ENCODE peak calls at places on chromosome 14, in four cellular contexts. C is HEK293T, N is HepG2, S is K562. T is an unnamed sample.

GRCh38 chr14:90382491-90383125 is 14.2 kb upstream of the CALM1 start:
- DNase-seq in C (peak; percentile 63), N (peak; percentile 52), S (peak; percentile 9), T (no peak)

GRCh38 chr14:52918486-52918885 is 32.4 kb downstream of the FERMT2 start:
- DNase-seq in C (no peak), N (no peak), S (no peak), T (peak; percentile 62)

GRCh38 chr14:22900088-22900799 is 17.2 kb downstream of the REM2 start:
- DNase-seq in C (peak; percentile 65), N (peak; percentile 83), S (peak; percentile 85), T (peak; percentile 47)

GRCh38 chr14:55270832-55271571 is at the start of gene FBXO34:
- DNase-seq in C (peak; percentile 92), N (peak; percentile 94), S (peak; percentile 92), T (peak; percentile 87)

GRCh38 chr14:42806909-42807315 is 1200.2 kb downstream of the LRFN5 start:
- DNase-seq in C (no peak), N (no peak), S (no peak), T (no peak)

GRCh38 chr14:91250912-91251311 is 6.4 kb upstream of the GPR68 start:
- DNase-seq in C (no peak), N (no peak), S (no peak), T (no peak)

GRCh38 chr14:94058674-94059138 is 22.3 kb downstream of the DDX24 start:
- DNase-seq in C (no peak), N (peak; percentile 93), S (no peak), T (no peak)

GRCh38 chr14:65424531-65424930 is 12.0 kb downstream of the FUT8 start:
- DNase-seq in C (no peak), N (no peak), S (no peak), T (no peak)

GRCh38 chr14:71400821-71401447 is 493.7 kb downstream of the PCNX1 start:
- DNase-seq in C (peak; percentile 10), N (no peak), S (no peak), T (peak; percentile 40)

GRCh38 chr14:51453869-51454268 is 197.8 kb upstream of the FRMD6 start:
- DNase-seq in C (no peak), N (no peak), S (no peak), T (no peak)

GRCh38 chr14:95484296-95484695 is 32.2 kb downstream of the SYNE3 start:
- DNase-seq in C (no peak), N (no peak), S (no peak), T (no peak)

GRCh38 chr14:95486875-95487668 is 29.4 kb downstream of the SYNE3 start:
- DNase-seq in C (no peak), N (no peak), S (no peak), T (no peak)

GRCh38 chr14:95483843-95484165 is 32.6 kb downstream of the SYNE3 start:
- DNase-seq in C (no peak), N (no peak), S (no peak), T (no peak)

GRCh38 chr14:95482967-95483842 is 33.2 kb downstream of the SYNE3 start:
- DNase-seq in C (no peak), N (peak; percentile 49), S (no peak), T (no peak)

GRCh38 chr14:95485222-95485819 is 31.1 kb downstream of the SYNE3 start:
- DNase-seq in C (no peak), N (no peak), S (no peak), T (no peak)
- TF ChIP-seq FOXM1 in C (no peak), N (no peak), S (no peak), T (no peak)

GRCh38 chr14:104221071-104221625 is 82.8 kb downstream of the KIF26A start:
- DNase-seq in C (no peak), N (no peak), S (no peak), T (no peak)
- TF ChIP-seq SP1 in C (no peak), N (no peak), S (no peak), T (no peak)

GRCh38 chr14:58829594-58829993 is 191.8 kb downstream of the DACT1 start:
- DNase-seq in C (no peak), N (peak; percentile 49), S (no peak), T (no peak)

GRCh38 chr14:58833634-58834378 is 196.0 kb downstream of the DACT1 start:
- DNase-seq in C (no peak), N (no peak), S (no peak), T (no peak)

GRCh38 chr14:58830121-58830520 is 192.4 kb downstream of the DACT1 start:
- DNase-seq in C (no peak), N (no peak), S (no peak), T (no peak)

GRCh38 chr14:58828298-58828697 is 190.5 kb downstream of the DACT1 start:
- DNase-seq in C (no peak), N (no peak), S (no peak), T (no peak)

GRCh38 chr14:58832010-58832409 is 194.2 kb downstream of the DACT1 start:
- DNase-seq in C (no peak), N (no peak), S (no peak), T (no peak)
- TF ChIP-seq FOXM1 in C (no peak), N (no peak), S (no peak), T (no peak)

GRCh38 chr14:105475916-105476845 is 1.6 kb downstream of the CRIP2 start:
- DNase-seq in C (no peak), N (peak; percentile 57), S (no peak), T (no peak)

GRCh38 chr14:105476937-105477658 is 2.5 kb downstream of the CRIP2 start:
- DNase-seq in C (no peak), N (no peak), S (no peak), T (no peak)

GRCh38 chr14:105479438-105480164 is 5.0 kb downstream of the CRIP2 start:
- DNase-seq in C (no peak), N (no peak), S (no peak), T (no peak)

GRCh38 chr14:105478624-105479305 is 4.1 kb downstream of the CRIP2 start:
- DNase-seq in C (no peak), N (no peak), S (no peak), T (no peak)

GRCh38 chr14:105477659-105478623 is 3.3 kb downstream of the CRIP2 start:
- DNase-seq in C (no peak), N (no peak), S (peak; percentile 53), T (no peak)
- TF ChIP-seq SP1 in C (no peak), N (no peak), S (no peak), T (no peak)

DNA sequence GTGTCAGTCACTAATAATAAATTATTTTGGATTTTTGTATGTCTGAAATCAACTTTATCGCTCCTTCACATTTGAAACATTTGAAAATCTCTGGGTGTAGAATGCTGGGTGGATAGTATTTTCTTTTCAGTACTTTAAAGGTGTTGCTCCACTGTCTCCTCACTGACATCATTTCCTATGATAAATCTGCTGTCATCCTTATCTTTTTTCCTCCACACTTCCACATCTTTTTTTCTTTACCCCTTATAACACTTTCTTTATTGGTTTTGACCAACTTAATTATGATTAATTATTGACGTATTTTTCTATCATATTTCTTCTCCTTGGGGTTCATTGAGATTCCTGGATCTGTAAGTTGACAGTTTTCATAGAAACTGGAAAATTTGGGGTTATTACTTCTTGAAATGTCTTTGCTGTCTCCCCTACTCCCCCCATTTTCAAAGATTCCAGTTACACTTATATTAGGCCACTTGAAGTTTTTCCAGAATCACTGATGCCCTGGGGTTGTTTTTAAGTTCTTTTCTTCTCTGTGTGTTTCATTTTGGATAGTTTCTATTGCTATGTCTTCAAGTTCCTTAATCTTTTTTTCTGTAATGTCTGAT is 177.5 kb upstream of the DIO3 start:
- DNase-seq in C (no peak), N (no peak), S (no peak), T (no peak)
- TF ChIP-seq FOXM1 in C (no peak), N (no peak), S (no peak), T (no peak)

GRCh38 chr14:70069186-70069585 is 119.6 kb downstream of the SLC8A3 start:
- DNase-seq in C (no peak), N (peak; percentile 50), S (no peak), T (no peak)

GRCh38 chr14:70078329-70078728 is 110.4 kb downstream of the SLC8A3 start:
- DNase-seq in C (no peak), N (no peak), S (no peak), T (no peak)

GRCh38 chr14:70077005-70077404 is 111.7 kb downstream of the SLC8A3 start:
- DNase-seq in C (no peak), N (no peak), S (no peak), T (no peak)

DNA sequence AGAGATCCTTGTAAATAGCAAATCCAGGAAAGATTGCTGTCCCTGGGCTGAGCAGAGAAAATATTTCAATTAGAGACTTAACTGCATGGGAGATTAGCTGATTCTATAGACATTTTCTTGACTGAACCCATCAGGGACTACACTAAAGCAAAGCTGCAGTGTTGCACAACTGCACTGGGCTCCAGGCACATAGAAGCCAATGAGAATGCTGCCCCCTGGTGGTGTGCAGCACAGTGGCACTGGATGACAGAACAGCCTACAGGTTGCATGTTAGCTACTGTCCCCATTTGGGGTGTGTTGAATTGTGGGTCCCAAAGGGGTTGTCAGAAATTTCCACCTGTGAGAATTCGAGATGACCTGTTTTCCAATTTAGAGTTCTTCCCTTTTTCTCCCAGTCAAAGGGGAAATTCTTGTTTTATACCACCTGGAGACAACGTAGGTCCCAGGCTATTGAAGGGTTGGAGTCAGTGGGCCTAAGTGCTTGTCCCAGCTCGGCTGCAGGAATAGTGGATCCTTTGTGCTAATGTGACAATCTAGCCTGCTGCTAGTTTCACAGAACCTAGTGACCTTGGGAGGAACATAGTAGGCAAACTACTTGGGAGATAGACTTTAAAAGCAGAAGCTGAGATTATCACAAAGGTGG is 114.7 kb downstream of the SLC8A3 start:
- DNase-seq in C (peak; percentile 83), N (peak; percentile 87), S (peak; percentile 59), T (no peak)
- TF ChIP-seq SP1 in C (no peak), N (no peak), S (no peak), T (no peak)